ENCODE peak calls at places on chromosome 5, in seven cellular contexts. U, Q, V, T, S, R and D are unnamed samples.
A peak's percentile ranks its signal among the peaks of the same experiment; 100 is the strongest.

GRCh38 chr5:147578228-147579024 is 68.6 kb upstream of the DPYSL3 start:
- DNase-seq in R (no peak), Q (no peak), V (peak; percentile 86), T (no peak), U (peak; percentile 72), S (peak; percentile 82), D (peak; percentile 5)

GRCh38 chr5:66174338-66174737 is 30.2 kb downstream of the SREK1 start:
- DNase-seq in U (peak; percentile 47), Q (no peak), R (no peak), S (peak; percentile 65), V (peak; percentile 58), T (peak; percentile 5), D (no peak)

GRCh38 chr5:139787568-139788293 is 7.9 kb upstream of the PSD2 start:
- DNase-seq in S (peak; percentile 73), U (peak; percentile 52), R (peak; percentile 27), V (peak; percentile 73), Q (peak; percentile 90), T (no peak), D (peak; percentile 96)

GRCh38 chr5:57676228-57677098 is 193.9 kb upstream of the ACTBL2 start:
- DNase-seq in V (peak; percentile 79), Q (no peak), U (peak; percentile 76), T (no peak), S (peak; percentile 58), R (peak; percentile 43), D (no peak)

GRCh38 chr5:54905942-54906537 is 79.4 kb downstream of the ESM1 start:
- DNase-seq in S (peak; percentile 87), T (peak; percentile 46), V (peak; percentile 88), U (peak; percentile 82), R (peak; percentile 59), Q (peak; percentile 46), D (no peak)

GRCh38 chr5:154470949-154471870 is 6.8 kb downstream of the HAND1 start:
- DNase-seq in V (no peak), Q (no peak), U (no peak), S (no peak), T (no peak), R (no peak), D (no peak)

GRCh38 chr5:170681013-170681433 is 102.5 kb upstream of the GABRP start:
- DNase-seq in U (peak; percentile 28), Q (peak; percentile 15), T (no peak), S (peak; percentile 41), V (peak; percentile 5), R (no peak), D (peak; percentile 36)

GRCh38 chr5:36156124-36156601 is 4.3 kb downstream of the SKP2 start:
- DNase-seq in U (peak; percentile 60), V (peak; percentile 17), T (no peak), Q (no peak), S (peak; percentile 36), R (peak; percentile 43), D (no peak)

GRCh38 chr5:1134478-1134877 is 22.6 kb upstream of the SLC12A7 start:
- DNase-seq in S (no peak), V (no peak), U (no peak), Q (no peak), R (no peak), T (no peak), D (peak; percentile 70)
- TF ChIP-seq CTCF in S (no peak), V (no peak), U (no peak), Q (peak; percentile 33), R (no peak), T (peak; percentile 12), D (no peak)

GRCh38 chr5:103498211-103498610 is 64.4 kb downstream of the NUDT12 start:
- DNase-seq in S (no peak), R (no peak), T (no peak), Q (no peak), V (no peak), U (no peak), D (no peak)

GRCh38 chr5:103497782-103498181 is 64.8 kb downstream of the NUDT12 start:
- DNase-seq in Q (no peak), R (no peak), T (no peak), S (no peak), U (no peak), V (no peak), D (no peak)

GRCh38 chr5:103498800-103499199 is 63.8 kb downstream of the NUDT12 start:
- DNase-seq in S (no peak), R (no peak), Q (no peak), V (no peak), U (no peak), T (no peak), D (no peak)

GRCh38 chr5:103502651-103503050 is 59.9 kb downstream of the NUDT12 start:
- DNase-seq in V (no peak), Q (no peak), U (no peak), S (no peak), R (no peak), T (no peak), D (no peak)

DNA sequence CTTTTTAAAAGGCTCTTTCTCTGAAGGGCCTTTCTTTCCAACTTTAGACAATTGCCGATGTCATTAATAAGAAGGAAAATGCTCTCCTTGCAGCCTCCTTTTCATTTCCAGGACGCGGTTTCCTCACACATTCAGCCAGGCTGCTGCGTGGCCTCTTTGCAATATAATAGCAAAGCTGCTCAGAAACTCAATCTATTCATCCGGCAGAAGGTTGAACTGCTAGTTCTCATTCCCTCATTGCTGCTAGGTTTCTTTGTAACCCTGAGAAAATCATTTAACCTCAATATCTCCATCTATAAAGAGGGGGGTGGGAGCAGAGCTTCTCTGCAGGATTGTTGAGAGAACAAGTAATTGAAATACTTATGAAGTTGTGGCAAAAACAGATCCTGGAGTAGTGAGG is 63.4 kb downstream of the NUDT12 start:
- DNase-seq in R (no peak), V (no peak), T (no peak), S (no peak), Q (no peak), U (no peak), D (no peak)
- TF ChIP-seq CTCF in R (no peak), V (no peak), T (no peak), S (no peak), Q (no peak), U (no peak), D (no peak)

GRCh38 chr5:174317261-174317894 is 271.9 kb downstream of the NSG2 start:
- DNase-seq in U (peak; percentile 53), V (peak; percentile 56), Q (no peak), S (peak; percentile 65), T (no peak), R (no peak), D (peak; percentile 39)
- TF ChIP-seq CTCF in U (peak; percentile 83), V (peak; percentile 92), Q (peak; percentile 82), S (peak; percentile 95), T (peak; percentile 93), R (peak; percentile 95), D (peak; percentile 51)

GRCh38 chr5:135439426-135440205 is 7.5 kb downstream of the DCANP1 start:
- DNase-seq in S (no peak), T (no peak), Q (no peak), R (no peak), U (no peak), V (no peak), D (no peak)

GRCh38 chr5:135436856-135437795 is 10.0 kb downstream of the DCANP1 start:
- DNase-seq in Q (no peak), T (no peak), U (no peak), R (no peak), S (no peak), V (no peak), D (no peak)

GRCh38 chr5:135438712-135439111 is 8.4 kb downstream of the DCANP1 start:
- DNase-seq in Q (no peak), R (no peak), S (no peak), T (no peak), U (no peak), V (no peak), D (no peak)

GRCh38 chr5:135435467-135436330 is 11.4 kb downstream of the DCANP1 start:
- DNase-seq in S (no peak), U (no peak), T (no peak), R (no peak), Q (no peak), V (no peak), D (no peak)

DNA sequence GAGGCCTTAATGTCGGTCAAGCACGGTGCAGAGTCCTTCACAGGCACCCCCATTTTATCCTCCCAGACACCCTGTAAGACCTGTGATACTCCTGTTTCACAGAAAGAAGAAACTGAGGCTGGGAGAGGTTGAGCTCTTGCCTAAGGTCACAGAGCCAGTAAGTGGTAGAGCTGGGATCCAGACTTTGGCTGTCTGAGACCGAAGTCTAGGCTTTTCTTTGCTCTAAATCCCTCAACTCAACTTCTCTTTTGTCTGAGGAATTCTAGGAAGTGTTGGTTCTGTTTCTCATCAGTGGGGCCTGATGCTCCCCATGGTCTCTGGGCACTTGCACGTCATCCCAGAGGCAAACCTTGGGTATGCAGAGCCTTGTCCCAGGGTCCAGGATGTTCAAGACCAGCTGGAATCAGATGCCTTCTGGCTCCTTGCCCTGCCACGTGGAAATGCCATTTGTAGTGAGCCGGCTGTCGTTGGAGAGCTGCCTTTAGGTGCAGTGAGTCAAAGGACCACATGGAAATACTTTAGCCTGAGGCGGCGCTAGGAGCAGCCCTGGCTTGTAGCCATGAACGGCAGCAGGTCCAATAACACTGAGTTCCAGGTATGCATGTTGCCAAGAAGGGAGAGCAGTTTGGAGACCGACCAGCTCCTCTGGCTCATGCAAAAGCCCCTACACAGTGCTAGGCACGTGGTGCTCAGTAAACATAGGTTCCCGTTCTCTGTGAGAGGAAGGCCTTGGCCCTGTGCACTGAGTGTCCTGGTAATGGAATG is 9.2 kb downstream of the DCANP1 start:
- DNase-seq in T (peak; percentile 85), V (peak; percentile 95), Q (peak; percentile 60), R (peak; percentile 92), S (peak; percentile 84), U (peak; percentile 96), D (no peak)
- TF ChIP-seq CTCF in T (no peak), V (peak; percentile 31), Q (peak; percentile 16), R (peak; percentile 21), S (no peak), U (peak; percentile 6), D (no peak)

DNA sequence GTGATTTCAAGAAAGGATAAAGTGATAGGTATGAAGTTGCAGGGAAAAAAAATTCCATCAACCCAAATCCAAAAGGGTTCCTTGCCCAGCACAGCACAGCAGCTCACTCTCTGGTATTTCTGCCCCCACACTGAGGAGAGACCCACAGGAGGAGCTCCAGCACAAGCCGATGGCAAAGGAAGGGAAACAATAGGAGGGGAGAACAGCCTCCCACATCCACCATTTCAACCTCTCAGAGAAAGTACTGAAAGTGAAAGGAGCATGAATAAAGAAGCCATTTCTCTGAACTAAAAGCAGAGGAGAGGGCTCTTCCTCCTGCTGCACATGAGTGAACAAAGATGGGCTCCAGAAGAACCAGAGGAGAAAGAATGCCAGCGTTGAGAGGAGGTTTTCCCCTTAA is 54.9 kb upstream of the ZSWIM6 start:
- DNase-seq in U (peak; percentile 64), V (peak; percentile 72), R (peak; percentile 13), T (no peak), S (peak; percentile 76), Q (no peak), D (peak; percentile 43)
- TF ChIP-seq CTCF in U (peak; percentile 54), V (peak; percentile 42), R (peak; percentile 48), T (peak; percentile 49), S (peak; percentile 53), Q (peak; percentile 35), D (no peak)

DNA sequence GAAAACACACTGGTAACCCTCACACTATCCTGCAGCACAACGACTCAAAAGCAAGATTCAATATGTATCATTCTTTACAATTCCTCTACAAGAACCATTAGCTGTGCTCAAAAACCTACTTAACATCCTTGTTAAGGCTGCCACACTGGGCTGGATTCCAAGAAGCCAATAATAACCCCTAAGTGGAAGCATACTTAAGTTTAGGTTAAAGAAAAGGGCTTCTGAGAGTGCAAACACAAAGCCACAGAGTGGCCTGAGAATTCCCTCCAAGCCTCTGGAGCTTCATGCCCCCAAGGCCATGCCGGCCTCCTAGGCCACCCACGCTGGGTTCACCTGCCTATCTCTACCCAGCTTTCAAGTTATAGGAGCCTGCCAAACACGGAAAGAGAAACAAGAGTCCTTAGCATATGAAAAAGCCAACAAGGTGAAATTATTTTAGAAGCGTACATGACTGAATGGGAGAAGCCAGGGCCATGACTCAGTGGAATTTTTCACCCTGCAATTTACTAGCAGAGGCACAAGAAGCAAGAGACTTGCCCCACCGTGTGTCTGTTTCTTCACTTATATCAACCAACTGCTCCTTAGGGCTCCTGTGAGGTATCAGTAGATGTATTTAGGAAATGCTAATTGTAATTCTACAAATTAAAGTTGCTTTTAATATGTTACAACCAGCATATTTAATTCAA is 293.0 kb downstream of the SPOCK1 start:
- DNase-seq in T (peak; percentile 39), R (no peak), Q (no peak), U (peak; percentile 35), S (peak; percentile 13), V (peak; percentile 59), D (no peak)
- TF ChIP-seq CTCF in T (peak; percentile 23), R (no peak), Q (no peak), U (peak; percentile 17), S (no peak), V (no peak), D (no peak)